ENCODE peak calls at places on chromosomes 12 and 14, in five cellular contexts. One of them, this sample, is unnamed.

GRCh38 chr12:57591567-57592325 is 754 bp downstream of the PIP4K2C start:
- DNase-seq in stomach: peak; percentile 34
- DNase-seq in tibial nerve: no peak
- DNase-seq in lower leg skin: no peak
- DNase-seq in heart left ventricle: no peak
- DNase-seq in this sample: no peak

GRCh38 chr12:11724888-11725310 is 75.4 kb downstream of the ETV6 start:
- DNase-seq in stomach: no peak
- DNase-seq in heart left ventricle: no peak
- DNase-seq in tibial nerve: no peak
- DNase-seq in lower leg skin: no peak
- DNase-seq in this sample: no peak

GRCh38 chr14:22231022-22231421 is 358.0 kb downstream of the DAD1 start:
- DNase-seq in heart left ventricle: no peak
- DNase-seq in lower leg skin: no peak
- DNase-seq in stomach: no peak
- DNase-seq in tibial nerve: no peak
- DNase-seq in this sample: no peak

GRCh38 chr12:129903956-129904769 is at the start of gene TMEM132D:
- DNase-seq in stomach: no peak
- DNase-seq in tibial nerve: no peak
- DNase-seq in lower leg skin: no peak
- DNase-seq in heart left ventricle: no peak
- DNase-seq in this sample: no peak

GRCh38 chr12:94186461-94187237 is 38.3 kb downstream of the PLXNC1 start:
- DNase-seq in lower leg skin: no peak
- DNase-seq in tibial nerve: peak; percentile 56
- DNase-seq in stomach: no peak
- DNase-seq in heart left ventricle: peak; percentile 44
- DNase-seq in this sample: no peak

GRCh38 chr12:79174656-79175055 is 310.1 kb downstream of the SYT1 start:
- DNase-seq in tibial nerve: no peak
- DNase-seq in stomach: no peak
- DNase-seq in lower leg skin: no peak
- DNase-seq in heart left ventricle: no peak
- DNase-seq in this sample: no peak

GRCh38 chr12:114671664-114672476 is 12.1 kb downstream of the TBX3 start:
- DNase-seq in stomach: no peak
- DNase-seq in heart left ventricle: no peak
- DNase-seq in lower leg skin: no peak
- DNase-seq in tibial nerve: no peak
- DNase-seq in this sample: no peak

GRCh38 chr14:49865431-49865859 is 12.9 kb upstream of the NEMF start:
- DNase-seq in lower leg skin: peak; percentile 95
- DNase-seq in heart left ventricle: peak; percentile 74
- DNase-seq in tibial nerve: peak; percentile 91
- DNase-seq in stomach: peak; percentile 86
- DNase-seq in this sample: no peak

GRCh38 chr12:57476162-57476992 is 3.3 kb downstream of the ARHGAP9 start:
- DNase-seq in lower leg skin: no peak
- DNase-seq in stomach: peak; percentile 41
- DNase-seq in tibial nerve: no peak
- DNase-seq in heart left ventricle: no peak
- DNase-seq in this sample: no peak

GRCh38 chr12:92034858-92035401 is 110.7 kb downstream of the BTG1 start:
- DNase-seq in lower leg skin: peak; percentile 87
- DNase-seq in heart left ventricle: peak; percentile 54
- DNase-seq in tibial nerve: peak; percentile 34
- DNase-seq in stomach: peak; percentile 59
- DNase-seq in this sample: peak; percentile 3

GRCh38 chr12:114580306-114580705 is 103.7 kb downstream of the TBX3 start:
- DNase-seq in tibial nerve: no peak
- DNase-seq in heart left ventricle: no peak
- DNase-seq in lower leg skin: no peak
- DNase-seq in stomach: no peak
- DNase-seq in this sample: no peak

GRCh38 chr12:6375269-6376078 is at the start of gene SCNN1A:
- DNase-seq in tibial nerve: no peak
- DNase-seq in stomach: peak; percentile 92
- DNase-seq in lower leg skin: peak; percentile 88
- DNase-seq in heart left ventricle: no peak
- DNase-seq in this sample: no peak

GRCh38 chr12:120194534-120195395 is at the start of gene GCN1:
- DNase-seq in lower leg skin: peak; percentile 96
- DNase-seq in tibial nerve: peak; percentile 70
- DNase-seq in stomach: peak; percentile 88
- DNase-seq in heart left ventricle: peak; percentile 87
- DNase-seq in this sample: peak; percentile 68

GRCh38 chr12:104454997-104455396 is 1.8 kb upstream of the CHST11 start:
- DNase-seq in tibial nerve: no peak
- DNase-seq in stomach: no peak
- DNase-seq in lower leg skin: no peak
- DNase-seq in heart left ventricle: no peak
- DNase-seq in this sample: peak; percentile 81

GRCh38 chr14:73180385-73180805 is 44.1 kb downstream of the PSEN1 start:
- DNase-seq in stomach: no peak
- DNase-seq in heart left ventricle: no peak
- DNase-seq in lower leg skin: no peak
- DNase-seq in tibial nerve: peak; percentile 51
- DNase-seq in this sample: no peak

GRCh38 chr14:100342195-100342594 is 19.1 kb downstream of the SLC25A47 start:
- DNase-seq in lower leg skin: peak; percentile 73
- DNase-seq in tibial nerve: no peak
- DNase-seq in stomach: no peak
- DNase-seq in heart left ventricle: no peak
- DNase-seq in this sample: no peak

GRCh38 chr12:130413909-130414308 is 76.2 kb downstream of the PIWIL1 start:
- DNase-seq in stomach: no peak
- DNase-seq in tibial nerve: no peak
- DNase-seq in heart left ventricle: no peak
- DNase-seq in lower leg skin: peak; percentile 48
- DNase-seq in this sample: no peak

GRCh38 chr12:15151141-15152091 is 69.8 kb downstream of the RERG start:
- DNase-seq in tibial nerve: peak; percentile 60
- DNase-seq in stomach: no peak
- DNase-seq in lower leg skin: no peak
- DNase-seq in heart left ventricle: no peak
- DNase-seq in this sample: no peak

GRCh38 chr14:76430475-76430980 is 54.6 kb downstream of the ESRRB start:
- DNase-seq in stomach: no peak
- DNase-seq in heart left ventricle: no peak
- DNase-seq in lower leg skin: no peak
- DNase-seq in tibial nerve: no peak
- DNase-seq in this sample: no peak

GRCh38 chr12:45568808-45569207 is 160.7 kb upstream of the ARID2 start:
- DNase-seq in stomach: no peak
- DNase-seq in lower leg skin: no peak
- DNase-seq in tibial nerve: no peak
- DNase-seq in heart left ventricle: no peak
- DNase-seq in this sample: no peak

GRCh38 chr14:76089151-76089550 is 62.6 kb upstream of the GPATCH2L start:
- DNase-seq in stomach: no peak
- DNase-seq in tibial nerve: no peak
- DNase-seq in heart left ventricle: peak; percentile 59
- DNase-seq in lower leg skin: no peak
- DNase-seq in this sample: no peak

GRCh38 chr12:50025187-50026059 is at the start of gene RACGAP1:
- DNase-seq in tibial nerve: peak; percentile 91
- DNase-seq in heart left ventricle: peak; percentile 96
- DNase-seq in stomach: peak; percentile 96
- DNase-seq in lower leg skin: peak; percentile 99
- DNase-seq in this sample: peak; percentile 90
- TF ChIP-seq POLR2A in tibial nerve: peak; percentile 39
- TF ChIP-seq POLR2A in heart left ventricle: peak; percentile 45
- TF ChIP-seq POLR2A in stomach: no peak
- TF ChIP-seq POLR2A in lower leg skin: no peak
- TF ChIP-seq POLR2A in this sample: peak; percentile 74

GRCh38 chr14:64703393-64704144 is 655 bp upstream of the PLEKHG3 start:
- DNase-seq in tibial nerve: no peak
- DNase-seq in lower leg skin: no peak
- DNase-seq in heart left ventricle: no peak
- DNase-seq in stomach: no peak
- DNase-seq in this sample: no peak
- TF ChIP-seq POLR2A in tibial nerve: no peak
- TF ChIP-seq POLR2A in lower leg skin: no peak
- TF ChIP-seq POLR2A in heart left ventricle: no peak
- TF ChIP-seq POLR2A in stomach: no peak
- TF ChIP-seq POLR2A in this sample: no peak

DNA sequence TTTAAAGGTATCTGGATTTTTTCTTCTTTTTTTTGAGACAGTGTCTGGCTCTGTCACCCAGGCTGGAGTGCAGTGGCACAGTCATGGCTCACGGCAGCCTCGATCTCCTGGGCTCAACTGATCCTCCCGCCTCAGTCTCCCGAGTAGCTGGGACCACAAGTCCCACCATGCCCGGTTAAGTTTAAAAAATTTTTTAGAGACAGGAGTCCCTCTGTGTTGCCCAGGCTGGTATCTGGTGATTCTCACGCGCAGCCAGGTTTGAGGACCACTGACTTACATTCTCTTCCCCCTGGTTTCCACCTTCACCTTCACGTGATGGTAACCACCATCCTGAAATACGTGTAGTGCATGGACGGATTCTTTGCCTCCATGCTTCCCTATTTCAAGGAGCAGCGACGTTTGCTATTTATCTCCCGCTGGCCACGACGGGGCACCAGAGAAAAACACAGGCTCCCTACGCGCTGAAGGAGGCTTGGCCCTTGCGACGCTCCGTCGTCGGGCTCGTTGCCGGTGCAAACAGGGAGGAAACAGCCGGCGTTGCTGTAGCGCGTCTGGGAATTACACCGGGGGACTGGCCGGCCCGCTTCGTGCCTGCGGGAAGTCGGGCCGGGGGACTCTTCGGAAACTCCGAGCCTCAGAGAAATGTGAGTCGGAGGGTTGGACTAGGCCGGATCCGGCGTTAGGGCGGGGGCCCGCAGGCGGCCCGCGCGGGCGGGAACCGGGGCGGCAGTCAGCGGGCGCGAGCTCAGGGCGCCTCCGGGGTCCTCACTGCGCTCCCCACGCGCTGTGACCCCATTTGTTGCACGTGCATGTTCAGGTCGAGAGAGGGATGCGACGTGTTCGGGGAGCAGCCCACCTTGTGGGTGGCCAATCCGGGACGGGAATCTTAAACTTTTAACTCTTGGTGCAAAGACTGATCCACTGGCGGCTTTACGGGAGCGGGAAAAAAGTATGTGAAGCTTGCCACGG is at the start of gene TCHP:
- DNase-seq in lower leg skin: peak; percentile 96
- DNase-seq in tibial nerve: peak; percentile 76
- DNase-seq in stomach: peak; percentile 85
- DNase-seq in heart left ventricle: peak; percentile 90
- DNase-seq in this sample: peak; percentile 81
- TF ChIP-seq POLR2A in lower leg skin: no peak
- TF ChIP-seq POLR2A in tibial nerve: no peak
- TF ChIP-seq POLR2A in stomach: no peak
- TF ChIP-seq POLR2A in heart left ventricle: peak; percentile 28
- TF ChIP-seq POLR2A in this sample: peak; percentile 62

DNA sequence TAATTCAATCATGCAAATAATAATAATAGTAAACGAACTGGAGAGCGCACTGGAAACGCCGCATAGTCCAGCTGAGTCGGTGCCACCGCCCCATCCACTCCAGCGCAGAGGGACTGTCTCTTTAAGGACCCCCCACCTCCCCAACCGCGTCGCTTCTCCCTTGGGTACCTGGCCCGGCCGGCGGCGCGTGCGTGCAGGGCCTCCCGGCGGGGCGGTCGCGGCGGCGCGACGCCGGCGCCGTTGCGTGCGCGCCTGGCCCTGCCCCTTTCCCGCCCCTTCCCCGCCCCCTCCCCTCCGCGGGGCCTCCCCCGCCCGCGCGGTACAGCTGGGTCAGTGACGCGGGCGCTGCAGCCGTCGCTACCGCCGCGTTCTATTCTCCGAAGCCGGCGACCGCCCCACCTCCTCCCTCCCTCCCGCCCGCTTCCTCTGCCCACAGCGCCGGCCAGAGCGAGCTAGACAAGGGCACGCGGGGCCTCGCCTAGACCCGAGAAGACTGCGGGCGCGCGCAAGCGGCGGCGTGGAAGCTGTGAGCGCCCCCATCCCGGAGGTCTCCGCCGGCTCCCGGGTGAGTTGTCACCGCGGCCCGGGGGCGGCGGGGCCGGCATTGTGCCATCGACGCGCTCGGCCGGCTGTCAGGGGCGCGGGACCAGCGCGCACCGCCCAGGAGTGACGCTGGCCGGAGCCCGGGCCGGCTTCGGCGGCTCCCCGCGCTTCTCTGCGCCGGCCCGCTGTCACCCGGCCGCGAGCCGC is at the start of gene SUSD6:
- DNase-seq in lower leg skin: peak; percentile 98
- DNase-seq in stomach: peak; percentile 94
- DNase-seq in heart left ventricle: peak; percentile 95
- DNase-seq in tibial nerve: peak; percentile 79
- DNase-seq in this sample: peak; percentile 79
- TF ChIP-seq POLR2A in lower leg skin: no peak
- TF ChIP-seq POLR2A in stomach: no peak
- TF ChIP-seq POLR2A in heart left ventricle: peak; percentile 70
- TF ChIP-seq POLR2A in tibial nerve: peak; percentile 75
- TF ChIP-seq POLR2A in this sample: peak; percentile 44

DNA sequence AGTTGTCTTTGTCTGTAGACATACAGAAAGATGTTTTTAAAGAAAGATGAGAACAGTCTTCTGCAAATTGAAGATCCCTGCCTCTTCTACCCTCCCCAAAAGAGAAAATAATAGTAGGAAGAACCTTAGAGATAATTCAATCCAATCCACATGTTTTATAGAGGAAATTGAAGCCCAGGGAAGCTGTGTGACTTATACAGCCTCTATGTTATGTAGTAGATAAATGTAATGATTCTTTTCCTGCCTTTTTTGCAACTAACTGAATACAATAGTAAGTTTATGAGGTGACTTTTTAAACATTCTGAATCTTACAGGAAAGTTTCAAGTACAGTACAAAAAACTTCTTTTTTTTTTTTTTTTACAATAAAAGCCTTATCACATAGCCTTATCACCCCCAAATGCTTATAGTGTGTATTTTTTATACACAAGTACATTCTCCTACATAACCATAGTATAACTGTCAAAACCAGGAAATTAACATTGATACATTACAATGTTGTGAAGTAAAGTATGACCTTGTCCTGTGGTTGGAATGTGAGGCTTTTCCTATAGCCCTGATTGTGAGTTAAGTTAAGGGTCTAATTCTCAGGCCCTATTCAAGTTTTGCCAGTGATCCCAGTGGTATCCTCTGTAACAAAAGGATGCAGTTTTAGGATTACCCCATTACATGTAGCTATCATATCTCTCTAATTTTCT is 94.4 kb downstream of the FIGNL2 start:
- DNase-seq in tibial nerve: no peak
- DNase-seq in lower leg skin: no peak
- DNase-seq in stomach: no peak
- DNase-seq in heart left ventricle: no peak
- DNase-seq in this sample: no peak
- TF ChIP-seq POLR2A in tibial nerve: no peak
- TF ChIP-seq POLR2A in lower leg skin: no peak
- TF ChIP-seq POLR2A in stomach: no peak
- TF ChIP-seq POLR2A in heart left ventricle: no peak
- TF ChIP-seq POLR2A in this sample: no peak